ENCODE peak calls at places on chromosomes 2 and 18, in ten cellular contexts. G, I, J, M, K, P, S, O, E and X are unnamed samples.

GRCh38 chr2:112790305-112790704 is 6.0 kb upstream of the IL1A start:
- DNase-seq in G (no peak), I (no peak), J (no peak), M (no peak), K (no peak), P (no peak), S (no peak), O (no peak), E (no peak), X (no peak)

GRCh38 chr18:56929861-56930260 is 217.0 kb upstream of the BOD1L2 start:
- DNase-seq in G (no peak), I (no peak), J (no peak), M (no peak), K (no peak), P (no peak), S (no peak), O (no peak), E (no peak), X (no peak)

GRCh38 chr18:26460449-26461091 is 87.8 kb downstream of the KCTD1 start:
- DNase-seq in G (peak; percentile 44), I (no peak), J (peak; percentile 42), M (no peak), K (no peak), P (peak; percentile 37), S (no peak), O (no peak), E (no peak), X (no peak)

GRCh38 chr18:34801769-34802168 is 91.7 kb downstream of the DTNA start:
- DNase-seq in G (no peak), I (no peak), J (no peak), M (no peak), K (no peak), P (no peak), S (no peak), O (no peak), E (no peak), X (no peak)

GRCh38 chr18:47793609-47794008 is 136.8 kb downstream of the SMAD2 start:
- DNase-seq in G (no peak), I (no peak), J (no peak), M (no peak), K (no peak), P (no peak), S (no peak), O (no peak), E (no peak), X (no peak)

GRCh38 chr2:158936978-158937377 is 31.5 kb upstream of the TANC1 start:
- DNase-seq in G (no peak), I (no peak), J (peak; percentile 64), M (no peak), K (no peak), P (no peak), S (no peak), O (no peak), E (no peak), X (no peak)

GRCh38 chr2:60507211-60507810 is 46.1 kb downstream of the BCL11A start:
- DNase-seq in G (no peak), I (no peak), J (no peak), M (no peak), K (no peak), P (no peak), S (no peak), O (no peak), E (no peak), X (no peak)

GRCh38 chr2:164479460-164479859 is 141.8 kb downstream of the GRB14 start:
- DNase-seq in G (peak; percentile 62), I (peak; percentile 32), J (no peak), M (no peak), K (no peak), P (no peak), S (peak; percentile 53), O (no peak), E (no peak), X (no peak)

GRCh38 chr2:176768185-176768584 is 444.4 kb upstream of the HNRNPA3 start:
- DNase-seq in G (no peak), I (no peak), J (no peak), M (no peak), K (no peak), P (no peak), S (no peak), O (no peak), E (no peak), X (no peak)

DNA sequence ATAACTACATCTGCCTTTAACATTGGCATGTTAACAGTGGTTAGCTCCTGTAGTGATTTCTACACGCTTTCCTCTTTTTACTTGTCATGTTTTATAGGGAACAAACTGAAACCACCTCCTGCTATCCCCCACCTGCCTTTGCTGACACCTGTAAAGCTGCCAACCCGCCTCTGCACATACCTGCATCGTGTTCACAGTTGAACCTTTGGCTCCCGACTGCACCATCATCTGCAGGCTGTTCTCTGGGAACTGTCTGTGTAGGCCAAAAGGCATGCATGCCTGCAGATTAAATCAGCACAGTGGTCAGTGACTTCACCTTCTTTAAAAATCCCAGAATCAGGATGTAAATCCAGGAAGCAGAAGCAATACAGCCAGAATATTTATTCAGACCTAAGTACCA is 58.7 kb downstream of the POLR1A start:
- DNase-seq in G (no peak), I (no peak), J (no peak), M (no peak), K (no peak), P (no peak), S (no peak), O (peak; percentile 58), E (no peak), X (no peak)
- H3K36me3 ChIP-seq in G (peaks cover 65% of the 10 kb centered on the region), I (peaks cover 92% of the 10 kb centered on the region), J (no peaks in the 10 kb centered on the region), M (peaks cover 70% of the 10 kb centered on the region), K (peaks cover 3% of the 10 kb centered on the region), P (peaks cover 93% of the 10 kb centered on the region), S (peaks cover 55% of the 10 kb centered on the region), O (peaks cover 20% of the 10 kb centered on the region), E (peaks cover 82% of the 10 kb centered on the region), X (peaks cover 53% of the 10 kb centered on the region)

DNA sequence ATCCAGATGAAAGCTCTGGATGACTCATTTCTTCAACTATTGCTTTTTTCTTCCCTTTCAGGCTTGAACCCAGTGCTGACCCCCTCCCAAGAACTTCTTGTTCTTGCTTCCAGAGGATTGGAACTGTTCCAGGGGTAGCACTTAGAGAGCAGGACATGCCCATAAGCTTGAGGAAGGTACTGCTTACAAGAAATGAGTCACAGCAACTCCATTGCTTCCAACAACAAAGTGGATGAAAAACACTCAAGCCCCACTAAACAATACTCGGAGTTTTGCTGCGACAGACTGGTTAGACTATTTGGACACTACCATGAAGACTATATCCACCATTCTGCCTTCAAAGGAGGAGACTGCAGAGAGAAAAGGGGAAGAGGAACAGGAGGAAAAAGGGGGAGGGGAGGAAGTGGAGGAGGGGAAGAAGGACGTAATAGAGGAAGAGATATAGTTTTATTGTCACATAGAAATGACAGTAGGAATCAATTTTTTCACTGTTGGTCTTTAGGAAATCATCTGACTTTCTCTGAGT is 1.6 kb upstream of the EPC2 start:
- DNase-seq in G (no peak), I (no peak), J (peak; percentile 48), M (no peak), K (no peak), P (no peak), S (no peak), O (no peak), E (no peak), X (no peak)
- H3K4me3 ChIP-seq in G (no peak overlapping the region), I (no peak overlapping the region), J (no peak overlapping the region), M (peak overlapping the region; percentile 84), K (no peak overlapping the region), P (no peak overlapping the region), S (no peak overlapping the region), O (peak overlapping the region; percentile 95), E (no peak overlapping the region), X (no peak overlapping the region)

GRCh38 chr2:231272961-231273360 is 74.5 kb downstream of the ARMC9 start:
- DNase-seq in G (no peak), I (no peak), J (no peak), M (no peak), K (no peak), P (no peak), S (no peak), O (no peak), E (no peak), X (no peak)

GRCh38 chr2:231280861-231281260 is 82.4 kb downstream of the ARMC9 start:
- DNase-seq in G (no peak), I (no peak), J (no peak), M (no peak), K (no peak), P (no peak), S (no peak), O (no peak), E (no peak), X (no peak)

GRCh38 chr2:231276986-231277385 is 78.6 kb downstream of the ARMC9 start:
- DNase-seq in G (no peak), I (no peak), J (no peak), M (no peak), K (no peak), P (no peak), S (no peak), O (no peak), E (no peak), X (no peak)

GRCh38 chr2:231278868-231279267 is 80.4 kb downstream of the ARMC9 start:
- DNase-seq in G (no peak), I (no peak), J (no peak), M (no peak), K (no peak), P (no peak), S (no peak), O (no peak), E (no peak), X (no peak)

GRCh38 chr2:231277962-231278361 is 79.5 kb downstream of the ARMC9 start:
- DNase-seq in G (no peak), I (no peak), J (no peak), M (no peak), K (no peak), P (no peak), S (no peak), O (no peak), E (no peak), X (no peak)
- H3K36me3 ChIP-seq in G (peaks cover 21% of the 10 kb centered on the region), I (peaks cover 60% of the 10 kb centered on the region), J (peaks cover 3% of the 10 kb centered on the region), M (no peaks in the 10 kb centered on the region), K (no peaks in the 10 kb centered on the region), P (peaks cover 94% of the 10 kb centered on the region), S (peaks cover 16% of the 10 kb centered on the region), O (no peaks in the 10 kb centered on the region), E (peaks cover 18% of the 10 kb centered on the region), X (peaks cover 10% of the 10 kb centered on the region)

GRCh38 chr18:62438876-62439275 is 83.9 kb upstream of the ZCCHC2 start:
- DNase-seq in G (no peak), I (no peak), J (no peak), M (no peak), K (no peak), P (no peak), S (no peak), O (no peak), E (no peak), X (no peak)

GRCh38 chr18:62435435-62436031 is 87.3 kb upstream of the ZCCHC2 start:
- DNase-seq in G (no peak), I (no peak), J (no peak), M (no peak), K (no peak), P (no peak), S (no peak), O (no peak), E (no peak), X (no peak)

GRCh38 chr18:62436636-62437519 is 85.9 kb upstream of the ZCCHC2 start:
- DNase-seq in G (no peak), I (no peak), J (peak; percentile 82), M (no peak), K (peak; percentile 90), P (peak; percentile 68), S (no peak), O (no peak), E (peak; percentile 76), X (no peak)

GRCh38 chr18:62438402-62438801 is 84.4 kb upstream of the ZCCHC2 start:
- DNase-seq in G (no peak), I (no peak), J (no peak), M (no peak), K (peak; percentile 56), P (no peak), S (no peak), O (no peak), E (no peak), X (no peak)

GRCh38 chr18:62437520-62438329 is 85.1 kb upstream of the ZCCHC2 start:
- DNase-seq in G (no peak), I (no peak), J (no peak), M (no peak), K (peak; percentile 54), P (no peak), S (no peak), O (peak; percentile 46), E (no peak), X (no peak)
- H3K4me3 ChIP-seq in G (no peak overlapping the region), I (no peak overlapping the region), J (no peak overlapping the region), M (no peak overlapping the region), K (peak overlapping the region; percentile 27), P (no peak overlapping the region), S (no peak overlapping the region), O (no peak overlapping the region), E (no peak overlapping the region), X (no peak overlapping the region)